ENCODE peak calls at places on chromosome 9, in six cellular contexts. A is neural crest cell; H is uterus; E is stimulated activated CD8-positive, alpha-beta memory T cell treated with anti-CD3 and anti-CD28 coated beads, Interleukin-2, amount 100 ng/mL, for 48 hours; T is activated CD4-positive, CD25-positive, alpha-beta regulatory T cell; W is GM10248. G is an unnamed sample.

GRCh38 chr9:137310190-137311052 is 8.3 kb upstream of the NRARP start:
- DNase-seq in A (no peak), E (no peak), T (no peak), H (no peak), W (no peak), G (no peak)

GRCh38 chr9:128771094-128771721 is 519 bp downstream of the ZER1 start:
- DNase-seq in A (peak; percentile 14), T (no peak), E (peak; percentile 13), H (no peak), W (peak; percentile 38), G (no peak)

GRCh38 chr9:132896906-132897305 is 18.2 kb downstream of the SPACA9 start:
- DNase-seq in A (no peak), H (no peak), W (no peak), T (no peak), E (no peak), G (no peak)

GRCh38 chr9:116756995-116757394 is 69.9 kb downstream of the TRIM32 start:
- DNase-seq in T (no peak), W (no peak), H (no peak), E (no peak), A (no peak), G (no peak)

GRCh38 chr9:114383866-114384231 is 3.9 kb downstream of the AKNA start:
- DNase-seq in E (no peak), W (no peak), H (no peak), T (no peak), A (no peak), G (no peak)

GRCh38 chr9:125756499-125756898 is 9.3 kb downstream of the PBX3 start:
- DNase-seq in T (no peak), W (no peak), E (no peak), A (no peak), H (no peak), G (no peak)

GRCh38 chr9:132283863-132284262 is 70.9 kb downstream of the SETX start:
- DNase-seq in H (no peak), E (no peak), W (no peak), A (no peak), T (no peak), G (no peak)

GRCh38 chr9:108035485-108035884 is 545.9 kb upstream of the KLF4 start:
- DNase-seq in W (no peak), T (no peak), A (no peak), E (no peak), H (no peak), G (no peak)

GRCh38 chr9:33117306-33117705 is 40.8 kb upstream of the SMU1 start:
- DNase-seq in E (no peak), T (no peak), A (no peak), W (no peak), H (no peak), G (no peak)

GRCh38 chr9:22146604-22147003 is 137.5 kb upstream of the CDKN2B start:
- DNase-seq in A (no peak), T (no peak), W (no peak), E (no peak), H (no peak), G (no peak)

GRCh38 chr9:89436326-89436725 is 61.6 kb downstream of the SEMA4D start:
- DNase-seq in A (no peak), W (no peak), H (no peak), T (no peak), E (no peak), G (no peak)

GRCh38 chr9:97441729-97442128 is 29.8 kb downstream of the TDRD7 start:
- DNase-seq in E (no peak), W (no peak), H (no peak), T (no peak), A (no peak), G (no peak)

GRCh38 chr9:122056484-122056883 is 36.6 kb downstream of the TTLL11 start:
- DNase-seq in A (peak; percentile 9), H (no peak), W (no peak), E (no peak), T (no peak), G (no peak)

GRCh38 chr9:125121156-125121555 is 22.2 kb downstream of the SCAI start:
- DNase-seq in T (no peak), A (no peak), H (no peak), E (no peak), W (no peak), G (no peak)

GRCh38 chr9:108382267-108382666 is 473.5 kb downstream of the ACTL7B start:
- DNase-seq in H (no peak), A (no peak), W (no peak), E (no peak), T (no peak), G (no peak)

GRCh38 chr9:25703826-25704357 is 25.6 kb upstream of the TUSC1 start:
- DNase-seq in T (no peak), W (no peak), E (no peak), H (no peak), A (no peak), G (no peak)

GRCh38 chr9:121613009-121613766 is 38.2 kb upstream of the DAB2IP start:
- DNase-seq in H (no peak), T (no peak), E (no peak), A (no peak), W (no peak), G (no peak)

GRCh38 chr9:110031511-110032173 is 176.3 kb downstream of the C9orf152 start:
- DNase-seq in H (no peak), T (no peak), A (no peak), E (no peak), W (no peak), G (no peak)

GRCh38 chr9:136552117-136552685 is 6.4 kb upstream of the NOTCH1 start:
- DNase-seq in T (no peak), E (no peak), A (no peak), H (peak; percentile 52), W (peak; percentile 67), G (no peak)